ENCODE peak calls at places on chromosomes 13 and 19, in four cellular contexts. J is A549, H is K562, C is GM12878. G is an unnamed sample.

GRCh38 chr13:78572459-78572858 is 30.9 kb downstream of the POU4F1 start:
- DNase-seq in H (no peak), J (no peak), C (no peak), G (no peak)

GRCh38 chr19:18167975-18168645 is 5.5 kb upstream of the IFI30 start:
- DNase-seq in J (peak; percentile 81), C (no peak), H (peak; percentile 84), G (no peak)

GRCh38 chr13:98476538-98476966 is 100.4 kb downstream of the STK24 start:
- DNase-seq in H (peak; percentile 74), J (no peak), C (peak; percentile 90), G (no peak)

GRCh38 chr19:5504115-5504514 is 48.9 kb downstream of the ZNRF4 start:
- DNase-seq in H (no peak), J (no peak), C (no peak), G (no peak)

GRCh38 chr13:103403148-103403740 is 337.0 kb upstream of the SLC10A2 start:
- DNase-seq in H (no peak), J (no peak), C (no peak), G (no peak)

GRCh38 chr13:95833126-95833525 is 156.2 kb downstream of the DNAJC3 start:
- DNase-seq in H (no peak), J (no peak), C (no peak), G (no peak)

GRCh38 chr19:17136026-17136425 is 60.4 kb downstream of the MYO9B start:
- DNase-seq in C (no peak), J (no peak), H (no peak), G (no peak)

GRCh38 chr13:43058836-43059235 is 35.5 kb downstream of the DNAJC15 start:
- DNase-seq in C (no peak), H (no peak), J (no peak), G (no peak)

GRCh38 chr13:26508885-26509284 is 48.6 kb upstream of the WASF3 start:
- DNase-seq in J (no peak), H (no peak), C (no peak), G (no peak)

GRCh38 chr13:34137200-34137599 is 319.3 kb downstream of the RFC3 start:
- DNase-seq in J (no peak), H (no peak), C (no peak), G (no peak)

GRCh38 chr13:25733061-25733491 is 318.7 kb downstream of the SHISA2 start:
- DNase-seq in J (no peak), C (no peak), H (no peak), G (no peak)

GRCh38 chr13:41132512-41133152 is at the start of gene KBTBD6:
- DNase-seq in C (peak; percentile 92), H (peak; percentile 83), J (peak; percentile 56), G (peak; percentile 97)

GRCh38 chr13:94411747-94412146 is 67.7 kb downstream of the DCT start:
- DNase-seq in J (no peak), H (no peak), C (no peak), G (no peak)

GRCh38 chr13:68257111-68257842 is 1027.1 kb upstream of the PCDH9 start:
- DNase-seq in J (no peak), H (no peak), C (no peak), G (no peak)

GRCh38 chr13:34201050-34201913 is 383.3 kb downstream of the RFC3 start:
- DNase-seq in C (no peak), H (no peak), J (peak; percentile 18), G (peak; percentile 16)

GRCh38 chr13:28179974-28180373 is 41.6 kb downstream of the PAN3 start:
- DNase-seq in H (no peak), C (no peak), J (no peak), G (no peak)

GRCh38 chr19:10363789-10364281 is 16.5 kb downstream of the TYK2 start:
- DNase-seq in H (no peak), C (no peak), J (no peak), G (no peak)
- TF ChIP-seq POLR2AphosphoS2 in H (no peak), C (no peak), J (no peak), G (no peak)

DNA sequence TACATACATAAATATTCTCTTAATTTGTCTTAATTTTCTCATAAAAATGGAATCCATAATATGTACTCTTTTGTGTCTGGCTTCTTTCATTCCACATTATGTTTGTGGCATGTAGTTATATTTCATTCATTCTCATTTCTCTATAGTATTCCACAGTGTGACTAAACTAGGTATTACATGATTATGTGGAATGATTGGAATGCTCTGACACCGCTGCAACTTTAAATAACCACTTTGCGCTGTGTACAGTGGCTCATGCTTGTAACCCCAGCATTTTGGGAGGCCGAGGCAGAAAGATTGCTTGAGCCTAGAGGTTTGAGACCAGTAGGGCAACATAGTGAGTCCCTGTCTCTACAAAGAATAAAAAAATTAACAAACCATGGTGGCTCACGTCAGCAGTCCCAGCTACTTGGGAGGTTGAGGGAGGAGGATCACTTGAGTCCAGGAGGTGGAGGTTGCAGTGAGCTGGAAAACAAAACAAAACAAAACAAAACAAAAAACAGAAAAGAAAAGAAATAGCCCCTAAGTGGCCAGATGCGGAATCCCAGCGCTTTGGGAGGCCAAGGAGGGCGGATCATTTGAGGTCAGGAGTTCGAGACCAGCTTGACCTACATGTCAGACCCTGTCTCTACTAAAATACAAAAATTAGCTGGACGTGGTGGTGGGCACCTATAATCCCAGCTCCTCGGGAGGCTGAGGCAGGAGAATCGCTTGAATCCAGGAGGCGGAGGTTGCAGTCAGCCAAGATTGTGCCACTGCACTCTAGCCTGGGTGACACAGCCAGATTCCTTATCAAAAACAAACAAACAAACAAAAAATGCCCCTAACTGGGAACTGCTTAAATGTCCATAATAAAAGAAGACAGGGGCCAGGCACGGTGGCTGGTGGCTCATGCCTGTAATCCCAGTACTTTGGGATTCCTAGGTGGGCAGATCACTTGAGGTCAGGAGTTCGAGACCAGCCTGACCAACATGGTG is 8.0 kb upstream of the SAE1 start:
- DNase-seq in J (no peak), H (no peak), C (no peak), G (peak; percentile 58)
- TF ChIP-seq POLR2AphosphoS2 in J (no peak), H (no peak), C (no peak), G (no peak)

GRCh38 chr19:55578031-55578760 is 2.5 kb downstream of the ZNF579 start:
- DNase-seq in J (no peak), C (no peak), H (no peak), G (no peak)
- TF ChIP-seq POLR2AphosphoS2 in J (no peak), C (no peak), H (no peak), G (no peak)

GRCh38 chr13:51646041-51646670 is 61.9 kb downstream of the WDFY2 start:
- DNase-seq in C (no peak), J (no peak), H (no peak), G (no peak)

GRCh38 chr13:51647067-51647466 is 62.8 kb downstream of the WDFY2 start:
- DNase-seq in J (no peak), C (no peak), H (no peak), G (no peak)

GRCh38 chr13:51644649-51645048 is 60.4 kb downstream of the WDFY2 start:
- DNase-seq in J (no peak), H (no peak), C (no peak), G (no peak)

GRCh38 chr13:51643882-51644281 is 59.6 kb downstream of the WDFY2 start:
- DNase-seq in H (no peak), J (peak; percentile 11), C (no peak), G (peak; percentile 63)

DNA sequence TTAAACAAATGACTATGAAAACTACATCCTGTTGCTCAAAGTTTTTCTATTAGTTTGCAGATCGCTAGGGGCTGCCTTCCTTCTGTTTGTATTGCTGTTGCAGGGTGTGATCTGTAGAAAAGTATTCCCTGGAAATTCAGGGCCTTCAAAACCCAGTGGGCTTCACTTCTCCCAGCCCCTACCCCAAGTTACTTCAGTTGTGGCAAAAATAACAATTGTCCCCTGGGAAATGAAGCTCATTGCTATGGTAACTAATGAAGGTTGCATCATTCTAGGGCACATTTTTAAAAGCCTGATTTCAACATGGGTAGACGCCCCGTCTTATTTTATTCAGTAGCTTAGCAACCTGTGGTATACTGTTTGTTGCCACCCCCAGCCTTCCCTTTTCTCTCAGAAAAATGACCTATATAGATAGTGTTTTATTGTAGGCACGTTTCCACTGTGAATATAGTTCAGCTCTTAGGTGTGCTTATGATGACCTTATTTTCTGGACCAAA is 60.9 kb downstream of the WDFY2 start:
- DNase-seq in J (no peak), H (no peak), C (no peak), G (no peak)
- TF ChIP-seq POLR2AphosphoS2 in J (no peak), H (no peak), C (no peak), G (no peak)

DNA sequence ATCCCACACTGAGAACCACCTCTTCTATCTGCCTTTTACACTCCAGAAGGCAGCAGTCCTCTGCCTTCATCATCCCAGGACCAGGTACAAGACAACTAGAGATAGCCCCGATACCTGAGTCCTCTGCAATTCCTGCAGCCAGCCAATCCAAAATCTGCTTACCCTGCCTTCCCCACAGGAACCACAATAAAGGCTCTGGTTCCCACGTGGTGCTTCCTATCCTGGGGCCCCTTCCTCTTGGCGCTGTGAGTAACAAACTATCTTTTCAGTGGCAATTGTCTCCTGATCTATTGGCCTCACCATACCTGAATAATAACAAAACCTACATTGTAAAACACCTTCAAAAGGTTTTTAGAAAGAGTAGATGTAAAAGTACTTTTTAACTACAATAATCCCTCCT is 63.1 kb downstream of the ZDHHC20 start:
- DNase-seq in J (no peak), H (no peak), C (no peak), G (no peak)
- TF ChIP-seq POLR2AphosphoS2 in J (no peak), H (no peak), C (no peak), G (no peak)

DNA sequence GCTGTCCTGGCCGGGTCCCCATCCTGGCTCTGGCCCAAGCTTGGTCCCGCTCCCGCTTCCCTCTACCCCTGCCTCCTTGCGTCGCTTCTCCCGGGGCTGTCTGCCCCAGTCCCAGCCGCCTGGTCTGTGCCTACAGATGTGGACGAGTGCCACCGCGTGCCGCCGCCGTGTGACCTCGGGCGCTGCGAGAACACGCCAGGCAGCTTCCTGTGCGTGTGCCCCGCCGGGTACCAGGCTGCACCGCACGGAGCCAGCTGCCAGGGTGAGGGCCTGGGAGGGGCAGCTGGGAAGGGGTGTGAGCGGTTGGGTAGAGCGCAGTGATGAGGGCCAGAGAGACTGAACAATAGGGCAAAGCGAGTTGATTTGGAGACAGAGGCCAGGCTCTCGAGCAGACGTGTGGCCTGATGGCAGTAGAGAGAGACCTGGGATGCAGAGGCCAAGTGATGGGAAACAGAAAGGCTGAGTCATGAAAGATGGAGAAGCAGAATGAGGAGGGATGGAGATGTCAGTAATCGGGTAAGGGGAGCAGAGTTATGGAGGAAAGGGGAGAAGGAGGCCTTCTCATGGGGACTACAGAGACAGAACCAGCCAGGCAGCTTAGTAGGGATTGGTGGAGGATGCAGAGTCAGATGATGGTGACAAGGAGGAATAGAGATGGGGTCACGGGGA is 9.4 kb downstream of the LTBP4 start:
- DNase-seq in C (no peak), J (no peak), H (no peak), G (no peak)
- TF ChIP-seq POLR2AphosphoS2 in C (no peak), J (no peak), H (no peak), G (no peak)

DNA sequence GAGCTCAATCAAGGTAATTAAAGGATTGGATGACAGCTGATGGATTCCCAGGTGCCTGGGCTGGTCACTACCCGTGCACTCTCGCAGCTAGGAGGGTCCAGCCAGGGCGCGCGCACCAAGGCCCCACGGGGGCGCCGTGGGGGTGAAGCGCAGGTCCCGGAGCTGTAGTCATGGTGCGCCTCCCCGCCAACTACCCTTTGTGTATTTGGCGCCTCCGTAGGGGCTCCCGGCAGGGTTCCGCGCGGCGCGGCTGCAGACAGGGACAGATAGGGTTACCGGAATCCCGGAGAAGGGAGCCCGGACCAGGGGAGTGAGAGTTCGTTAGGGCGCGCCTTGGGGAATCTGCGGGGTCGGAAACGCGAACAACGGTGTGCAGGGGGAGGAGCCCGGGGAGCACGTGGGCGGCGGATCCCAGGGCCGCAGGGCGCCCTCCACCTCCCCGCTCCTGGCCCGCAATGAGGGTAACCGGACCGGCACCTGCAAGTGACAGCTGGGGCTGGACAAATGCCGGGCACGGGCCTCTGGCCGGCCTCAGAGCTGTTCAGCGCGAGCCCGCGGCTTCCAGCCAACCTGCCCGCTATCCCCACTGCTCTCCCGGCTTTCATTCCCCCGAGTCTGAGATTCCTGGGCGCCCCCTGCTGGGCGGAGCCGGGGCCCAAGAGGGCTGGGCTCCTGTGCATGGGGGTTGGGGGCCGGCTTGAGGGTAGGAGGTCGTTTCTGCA is 3.4 kb upstream of the PRAM1 start:
- DNase-seq in J (peak; percentile 81), H (peak; percentile 88), C (no peak), G (peak; percentile 58)
- TF ChIP-seq POLR2AphosphoS2 in J (no peak), H (no peak), C (no peak), G (no peak)

G was measured in HepG2.